ENCODE peak calls at places on chromosomes 13 and 19, in seven cellular contexts. One of them, this sample, is unnamed.

GRCh38 chr19:21910318-21910717 is 74.3 kb upstream of the ZNF43 start:
- DNase-seq in astrocyte: no peak
- DNase-seq in IMR-90: no peak
- DNase-seq in GM12878: no peak
- DNase-seq in HepG2: no peak
- DNase-seq in neural progenitor cell: no peak
- DNase-seq in Karpas-422: no peak
- DNase-seq in this sample: no peak

GRCh38 chr19:55086730-55087541 is 11.3 kb downstream of the EPS8L1 start:
- DNase-seq in astrocyte: peak; percentile 84
- DNase-seq in IMR-90: peak; percentile 91
- DNase-seq in GM12878: no peak
- DNase-seq in HepG2: no peak
- DNase-seq in neural progenitor cell: peak; percentile 99
- DNase-seq in Karpas-422: no peak
- DNase-seq in this sample: peak; percentile 89

GRCh38 chr19:10604460-10604980 is 17.4 kb upstream of the AP1M2 start:
- DNase-seq in astrocyte: no peak
- DNase-seq in IMR-90: no peak
- DNase-seq in GM12878: peak; percentile 52
- DNase-seq in HepG2: no peak
- DNase-seq in neural progenitor cell: no peak
- DNase-seq in Karpas-422: peak; percentile 84
- DNase-seq in this sample: no peak

GRCh38 chr13:22091222-22091970 is 420.5 kb downstream of the FGF9 start:
- DNase-seq in astrocyte: no peak
- DNase-seq in IMR-90: peak; percentile 79
- DNase-seq in GM12878: no peak
- DNase-seq in HepG2: no peak
- DNase-seq in neural progenitor cell: no peak
- DNase-seq in Karpas-422: no peak
- DNase-seq in this sample: no peak

GRCh38 chr13:72430923-72431322 is 296.5 kb downstream of the MZT1 start:
- DNase-seq in astrocyte: no peak
- DNase-seq in IMR-90: no peak
- DNase-seq in GM12878: no peak
- DNase-seq in HepG2: no peak
- DNase-seq in neural progenitor cell: peak; percentile 19
- DNase-seq in Karpas-422: no peak
- DNase-seq in this sample: no peak

GRCh38 chr19:32800191-32800590 is 69.4 kb downstream of the SLC7A9 start:
- DNase-seq in astrocyte: no peak
- DNase-seq in IMR-90: no peak
- DNase-seq in GM12878: no peak
- DNase-seq in HepG2: no peak
- DNase-seq in neural progenitor cell: no peak
- DNase-seq in Karpas-422: peak; percentile 31
- DNase-seq in this sample: no peak

GRCh38 chr13:106595623-106596022 is 27.7 kb upstream of the ARGLU1 start:
- DNase-seq in astrocyte: no peak
- DNase-seq in IMR-90: no peak
- DNase-seq in GM12878: no peak
- DNase-seq in HepG2: no peak
- DNase-seq in neural progenitor cell: no peak
- DNase-seq in Karpas-422: no peak
- DNase-seq in this sample: peak; percentile 19

GRCh38 chr19:43780706-43781525 is at the start of gene KCNN4:
- DNase-seq in astrocyte: peak; percentile 91
- DNase-seq in IMR-90: peak; percentile 67
- DNase-seq in GM12878: no peak
- DNase-seq in HepG2: no peak
- DNase-seq in neural progenitor cell: no peak
- DNase-seq in Karpas-422: no peak
- DNase-seq in this sample: peak; percentile 91

GRCh38 chr19:38095411-38096308 is 128.4 kb downstream of the DPF1 start:
- DNase-seq in astrocyte: peak; percentile 44
- DNase-seq in IMR-90: peak; percentile 71
- DNase-seq in GM12878: peak; percentile 17
- DNase-seq in HepG2: peak; percentile 46
- DNase-seq in neural progenitor cell: peak; percentile 89
- DNase-seq in Karpas-422: peak; percentile 80
- DNase-seq in this sample: peak; percentile 54

GRCh38 chr13:51044023-51044665 is 66.9 kb downstream of the C13orf42 start:
- DNase-seq in astrocyte: no peak
- DNase-seq in IMR-90: no peak
- DNase-seq in GM12878: no peak
- DNase-seq in HepG2: no peak
- DNase-seq in neural progenitor cell: no peak
- DNase-seq in Karpas-422: no peak
- DNase-seq in this sample: no peak

GRCh38 chr13:49624207-49624606 is 4.1 kb upstream of the ARL11 start:
- DNase-seq in astrocyte: no peak
- DNase-seq in IMR-90: no peak
- DNase-seq in GM12878: no peak
- DNase-seq in HepG2: no peak
- DNase-seq in neural progenitor cell: no peak
- DNase-seq in Karpas-422: no peak
- DNase-seq in this sample: no peak

GRCh38 chr13:49620170-49620621 is 8.1 kb upstream of the ARL11 start:
- DNase-seq in astrocyte: no peak
- DNase-seq in IMR-90: no peak
- DNase-seq in GM12878: no peak
- DNase-seq in HepG2: no peak
- DNase-seq in neural progenitor cell: no peak
- DNase-seq in Karpas-422: peak; percentile 81
- DNase-seq in this sample: no peak

GRCh38 chr13:49627831-49628652 is at the start of gene ARL11:
- DNase-seq in astrocyte: no peak
- DNase-seq in IMR-90: no peak
- DNase-seq in GM12878: peak; percentile 39
- DNase-seq in HepG2: no peak
- DNase-seq in neural progenitor cell: peak; percentile 44
- DNase-seq in Karpas-422: peak; percentile 96
- DNase-seq in this sample: no peak

GRCh38 chr13:49625392-49626137 is 2.7 kb upstream of the ARL11 start:
- DNase-seq in astrocyte: no peak
- DNase-seq in IMR-90: peak; percentile 6
- DNase-seq in GM12878: no peak
- DNase-seq in HepG2: peak; percentile 80
- DNase-seq in neural progenitor cell: no peak
- DNase-seq in Karpas-422: no peak
- DNase-seq in this sample: no peak

DNA sequence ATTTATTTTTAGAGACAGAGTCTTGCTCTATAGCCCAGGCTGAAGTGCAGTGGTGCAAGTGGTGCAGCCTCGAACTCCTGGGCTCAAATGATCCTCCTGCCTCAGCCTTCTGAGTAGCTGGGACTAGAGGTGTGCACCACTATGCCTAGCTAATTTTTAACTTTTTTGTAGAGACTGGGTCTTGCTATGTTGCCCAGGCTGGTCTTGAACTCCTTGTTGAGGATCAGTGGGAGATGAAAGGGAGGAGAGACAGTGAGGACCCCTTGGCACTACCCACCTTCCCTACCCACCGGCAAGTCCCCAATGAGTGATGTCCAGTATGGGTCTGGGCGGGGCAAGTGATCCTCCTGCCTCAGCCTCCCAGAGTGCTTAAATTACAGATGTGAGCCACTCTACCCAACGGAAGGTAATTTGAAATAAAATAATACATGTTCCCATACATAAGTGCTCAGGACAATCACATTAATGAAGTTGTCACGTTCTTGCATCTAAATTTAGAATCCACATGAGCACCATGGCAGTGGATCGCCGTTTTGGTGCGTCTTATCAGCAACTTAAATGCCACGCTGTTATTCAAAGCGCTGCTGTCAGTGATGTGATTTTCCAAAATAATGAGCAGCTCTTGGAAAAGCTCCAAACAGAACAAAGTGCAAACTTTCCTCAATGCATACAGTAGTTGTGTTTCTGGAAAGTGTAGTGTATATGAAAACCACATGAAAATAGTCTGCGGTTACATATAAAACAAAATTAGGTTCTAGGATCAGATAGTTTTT is 5.9 kb upstream of the ARL11 start:
- DNase-seq in astrocyte: no peak
- DNase-seq in IMR-90: no peak
- DNase-seq in GM12878: no peak
- DNase-seq in HepG2: peak; percentile 48
- DNase-seq in neural progenitor cell: no peak
- DNase-seq in Karpas-422: no peak
- DNase-seq in this sample: peak; percentile 38
- H3K27me3 ChIP-seq in astrocyte: no peaks in the 10 kb centered on the region
- H3K27me3 ChIP-seq in IMR-90: no peaks in the 10 kb centered on the region
- H3K27me3 ChIP-seq in GM12878: no peaks in the 10 kb centered on the region
- H3K27me3 ChIP-seq in HepG2: no peaks in the 10 kb centered on the region
- H3K27me3 ChIP-seq in neural progenitor cell: no peaks in the 10 kb centered on the region
- H3K27me3 ChIP-seq in Karpas-422: no peaks in the 10 kb centered on the region
- H3K27me3 ChIP-seq in this sample: no peaks in the 10 kb centered on the region

GRCh38 chr19:13020002-13020414 is 24.7 kb downstream of the NFIX start:
- DNase-seq in astrocyte: peak; percentile 70
- DNase-seq in IMR-90: peak; percentile 34
- DNase-seq in GM12878: no peak
- DNase-seq in HepG2: no peak
- DNase-seq in neural progenitor cell: peak; percentile 80
- DNase-seq in Karpas-422: no peak
- DNase-seq in this sample: peak; percentile 75
- H3K4me2 ChIP-seq in astrocyte: peak overlapping the region; percentile 76
- H3K4me2 ChIP-seq in IMR-90: peak overlapping the region; percentile 10
- H3K4me2 ChIP-seq in GM12878: no peak overlapping the region
- H3K4me2 ChIP-seq in HepG2: no peak overlapping the region
- H3K4me2 ChIP-seq in neural progenitor cell: peak overlapping the region; percentile 32
- H3K4me2 ChIP-seq in Karpas-422: no peak overlapping the region
- H3K4me2 ChIP-seq in this sample: peak overlapping the region; percentile 18

DNA sequence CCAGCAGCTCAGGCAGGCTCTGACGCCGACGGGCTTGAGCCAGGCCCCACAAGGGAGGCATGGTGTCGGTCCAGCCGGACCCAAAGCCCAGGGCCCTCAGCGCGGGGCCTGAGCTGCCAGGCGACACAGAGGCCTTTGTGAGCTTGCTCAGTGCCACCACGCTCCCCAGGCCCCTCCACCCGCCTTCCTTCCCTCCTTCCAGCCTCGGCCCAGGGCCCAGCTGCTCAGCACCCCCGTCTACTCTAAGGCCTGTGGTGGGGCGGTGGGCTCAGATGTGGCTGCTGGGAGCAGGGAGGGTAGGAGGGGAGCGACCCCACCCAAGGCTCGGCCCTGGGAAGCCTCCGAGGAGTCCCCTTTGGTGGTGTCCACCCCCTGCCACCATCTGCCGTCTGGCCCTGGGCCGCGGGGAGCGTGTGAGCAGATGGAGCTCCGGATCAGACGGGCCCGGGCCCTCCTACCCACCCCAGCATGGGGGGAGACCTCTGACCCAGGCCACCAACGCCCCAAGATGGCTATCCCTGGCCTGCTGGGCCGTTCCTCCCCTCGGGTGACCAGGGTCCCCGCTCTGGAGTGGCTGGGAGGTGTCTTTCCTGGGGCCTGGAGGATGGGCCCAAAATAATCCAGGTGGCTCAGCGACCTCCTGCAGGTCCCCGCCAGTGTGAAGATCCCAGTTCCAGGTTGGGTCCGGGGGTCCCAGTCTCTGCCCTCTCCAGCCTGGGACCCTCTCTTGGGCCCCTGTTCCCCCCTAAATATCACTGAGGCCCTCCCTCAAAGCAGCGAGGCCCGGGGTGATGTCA is 7.8 kb downstream of the ZBTB7A start:
- DNase-seq in astrocyte: no peak
- DNase-seq in IMR-90: no peak
- DNase-seq in GM12878: no peak
- DNase-seq in HepG2: no peak
- DNase-seq in neural progenitor cell: no peak
- DNase-seq in Karpas-422: no peak
- DNase-seq in this sample: no peak
- H4K20me1 ChIP-seq in astrocyte: peaks cover 95% of the 10 kb centered on the region
- H4K20me1 ChIP-seq in IMR-90: peaks cover 95% of the 10 kb centered on the region
- H4K20me1 ChIP-seq in GM12878: peaks cover 18% of the 10 kb centered on the region
- H4K20me1 ChIP-seq in HepG2: peaks cover 60% of the 10 kb centered on the region
- H4K20me1 ChIP-seq in neural progenitor cell: peaks cover 73% of the 10 kb centered on the region
- H4K20me1 ChIP-seq in Karpas-422: peaks cover 78% of the 10 kb centered on the region
- H4K20me1 ChIP-seq in this sample: no peaks in the 10 kb centered on the region

GRCh38 chr13:111963031-111963430 is 103.9 kb upstream of the SOX1 start:
- DNase-seq in astrocyte: no peak
- DNase-seq in IMR-90: no peak
- DNase-seq in GM12878: no peak
- DNase-seq in HepG2: no peak
- DNase-seq in neural progenitor cell: no peak
- DNase-seq in Karpas-422: no peak
- DNase-seq in this sample: no peak
- H3K27me3 ChIP-seq in astrocyte: no peaks in the 10 kb centered on the region
- H3K27me3 ChIP-seq in IMR-90: no peaks in the 10 kb centered on the region
- H3K27me3 ChIP-seq in GM12878: no peaks in the 10 kb centered on the region
- H3K27me3 ChIP-seq in HepG2: peaks cover 4% of the 10 kb centered on the region
- H3K27me3 ChIP-seq in neural progenitor cell: no peaks in the 10 kb centered on the region
- H3K27me3 ChIP-seq in Karpas-422: no peaks in the 10 kb centered on the region
- H3K27me3 ChIP-seq in this sample: no peaks in the 10 kb centered on the region

GRCh38 chr13:94140027-94140426 is 339.5 kb downstream of the DCT start:
- DNase-seq in astrocyte: no peak
- DNase-seq in IMR-90: no peak
- DNase-seq in GM12878: no peak
- DNase-seq in HepG2: no peak
- DNase-seq in neural progenitor cell: no peak
- DNase-seq in Karpas-422: no peak
- DNase-seq in this sample: no peak

GRCh38 chr13:94138831-94139230 is 340.7 kb downstream of the DCT start:
- DNase-seq in astrocyte: no peak
- DNase-seq in IMR-90: no peak
- DNase-seq in GM12878: no peak
- DNase-seq in HepG2: no peak
- DNase-seq in neural progenitor cell: no peak
- DNase-seq in Karpas-422: no peak
- DNase-seq in this sample: no peak

GRCh38 chr13:94139393-94139995 is 340.0 kb downstream of the DCT start:
- DNase-seq in astrocyte: peak; percentile 36
- DNase-seq in IMR-90: peak; percentile 65
- DNase-seq in GM12878: no peak
- DNase-seq in HepG2: no peak
- DNase-seq in neural progenitor cell: no peak
- DNase-seq in Karpas-422: no peak
- DNase-seq in this sample: no peak

GRCh38 chr13:94143624-94144350 is 335.7 kb downstream of the DCT start:
- DNase-seq in astrocyte: no peak
- DNase-seq in IMR-90: no peak
- DNase-seq in GM12878: no peak
- DNase-seq in HepG2: no peak
- DNase-seq in neural progenitor cell: no peak
- DNase-seq in Karpas-422: no peak
- DNase-seq in this sample: no peak
- H3K4me2 ChIP-seq in astrocyte: no peak overlapping the region
- H3K4me2 ChIP-seq in IMR-90: no peak overlapping the region
- H3K4me2 ChIP-seq in GM12878: no peak overlapping the region
- H3K4me2 ChIP-seq in HepG2: no peak overlapping the region
- H3K4me2 ChIP-seq in neural progenitor cell: peak overlapping the region; percentile 52
- H3K4me2 ChIP-seq in Karpas-422: no peak overlapping the region
- H3K4me2 ChIP-seq in this sample: no peak overlapping the region